ENCODE peak calls at places on chromosome 16, in eight cellular contexts. One of them, this sample, is unnamed. For H3K4me1, the result is how much of the 10 kb centered on the place peaks cover.

GRCh38 chr16:85401370-85401916 is 211.7 kb upstream of the GSE1 start:
- DNase-seq in uterus: no peak
- DNase-seq in mammary epithelial cell: no peak
- DNase-seq in GM23338: no peak
- DNase-seq in CD8-positive, alpha-beta T cell: no peak
- DNase-seq in A549: no peak
- DNase-seq in aorta: peak
- DNase-seq in heart right ventricle: no peak
- DNase-seq in this sample: no peak

GRCh38 chr16:58107228-58107627 is 22.0 kb downstream of the CFAP20 start:
- DNase-seq in uterus: no peak
- DNase-seq in mammary epithelial cell: no peak
- DNase-seq in GM23338: peak
- DNase-seq in CD8-positive, alpha-beta T cell: no peak
- DNase-seq in A549: no peak
- DNase-seq in aorta: no peak
- DNase-seq in heart right ventricle: no peak
- DNase-seq in this sample: no peak

GRCh38 chr16:8458481-8458880 is 131.8 kb downstream of the TMEM114 start:
- DNase-seq in uterus: no peak
- DNase-seq in mammary epithelial cell: no peak
- DNase-seq in GM23338: no peak
- DNase-seq in CD8-positive, alpha-beta T cell: no peak
- DNase-seq in A549: no peak
- DNase-seq in aorta: no peak
- DNase-seq in heart right ventricle: no peak
- DNase-seq in this sample: no peak

GRCh38 chr16:65178151-65178550 is 56.3 kb upstream of the CDH11 start:
- DNase-seq in uterus: no peak
- DNase-seq in mammary epithelial cell: no peak
- DNase-seq in GM23338: no peak
- DNase-seq in CD8-positive, alpha-beta T cell: no peak
- DNase-seq in A549: no peak
- DNase-seq in aorta: no peak
- DNase-seq in heart right ventricle: no peak
- DNase-seq in this sample: no peak

GRCh38 chr16:81261049-81261648 is 22.7 kb downstream of the BCO1 start:
- DNase-seq in uterus: no peak
- DNase-seq in mammary epithelial cell: no peak
- DNase-seq in GM23338: peak
- DNase-seq in CD8-positive, alpha-beta T cell: no peak
- DNase-seq in A549: peak
- DNase-seq in aorta: no peak
- DNase-seq in heart right ventricle: no peak
- DNase-seq in this sample: no peak

GRCh38 chr16:82660966-82661365 is 34.2 kb downstream of the CDH13 start:
- DNase-seq in uterus: no peak
- DNase-seq in mammary epithelial cell: no peak
- DNase-seq in GM23338: no peak
- DNase-seq in CD8-positive, alpha-beta T cell: no peak
- DNase-seq in A549: no peak
- DNase-seq in aorta: no peak
- DNase-seq in heart right ventricle: no peak
- DNase-seq in this sample: no peak

GRCh38 chr16:2154533-2155090 is 970 bp upstream of the TRAF7 start:
- DNase-seq in uterus: no peak
- DNase-seq in mammary epithelial cell: no peak
- DNase-seq in GM23338: peak
- DNase-seq in CD8-positive, alpha-beta T cell: no peak
- DNase-seq in A549: no peak
- DNase-seq in aorta: peak
- DNase-seq in heart right ventricle: no peak
- DNase-seq in this sample: no peak

GRCh38 chr16:68873635-68874471 is 30.5 kb downstream of the TANGO6 start:
- DNase-seq in uterus: no peak
- DNase-seq in mammary epithelial cell: no peak
- DNase-seq in GM23338: no peak
- DNase-seq in CD8-positive, alpha-beta T cell: no peak
- DNase-seq in A549: no peak
- DNase-seq in aorta: no peak
- DNase-seq in heart right ventricle: no peak
- DNase-seq in this sample: no peak

GRCh38 chr16:57509231-57509923 is 23.1 kb upstream of the DOK4 start:
- DNase-seq in uterus: no peak
- DNase-seq in mammary epithelial cell: no peak
- DNase-seq in GM23338: no peak
- DNase-seq in CD8-positive, alpha-beta T cell: no peak
- DNase-seq in A549: no peak
- DNase-seq in aorta: no peak
- DNase-seq in heart right ventricle: no peak
- DNase-seq in this sample: no peak

GRCh38 chr16:2675714-2676113 is 6.6 kb upstream of the KCTD5 start:
- DNase-seq in uterus: no peak
- DNase-seq in mammary epithelial cell: no peak
- DNase-seq in GM23338: no peak
- DNase-seq in CD8-positive, alpha-beta T cell: no peak
- DNase-seq in A549: no peak
- DNase-seq in aorta: peak
- DNase-seq in heart right ventricle: no peak
- DNase-seq in this sample: no peak

GRCh38 chr16:56360117-56361008 is 65.0 kb downstream of the AMFR start:
- DNase-seq in uterus: no peak
- DNase-seq in mammary epithelial cell: no peak
- DNase-seq in GM23338: no peak
- DNase-seq in CD8-positive, alpha-beta T cell: no peak
- DNase-seq in A549: no peak
- DNase-seq in aorta: no peak
- DNase-seq in heart right ventricle: no peak
- DNase-seq in this sample: no peak

GRCh38 chr16:56401482-56401881 is 23.9 kb downstream of the AMFR start:
- DNase-seq in uterus: no peak
- DNase-seq in mammary epithelial cell: peak
- DNase-seq in GM23338: peak
- DNase-seq in CD8-positive, alpha-beta T cell: no peak
- DNase-seq in A549: peak
- DNase-seq in aorta: no peak
- DNase-seq in heart right ventricle: no peak
- DNase-seq in this sample: no peak

GRCh38 chr16:56300901-56301351 is 109.6 kb downstream of the GNAO1 start:
- DNase-seq in uterus: no peak
- DNase-seq in mammary epithelial cell: no peak
- DNase-seq in GM23338: no peak
- DNase-seq in CD8-positive, alpha-beta T cell: no peak
- DNase-seq in A549: no peak
- DNase-seq in aorta: no peak
- DNase-seq in heart right ventricle: no peak
- DNase-seq in this sample: no peak

GRCh38 chr16:53922067-53922804 is 218.3 kb downstream of the FTO start:
- DNase-seq in uterus: no peak
- DNase-seq in mammary epithelial cell: no peak
- DNase-seq in GM23338: no peak
- DNase-seq in CD8-positive, alpha-beta T cell: no peak
- DNase-seq in A549: no peak
- DNase-seq in aorta: no peak
- DNase-seq in heart right ventricle: no peak
- DNase-seq in this sample: no peak

GRCh38 chr16:73464834-73465233 is 416.9 kb upstream of the ZFHX3 start:
- DNase-seq in uterus: no peak
- DNase-seq in mammary epithelial cell: no peak
- DNase-seq in GM23338: no peak
- DNase-seq in CD8-positive, alpha-beta T cell: no peak
- DNase-seq in A549: no peak
- DNase-seq in aorta: no peak
- DNase-seq in heart right ventricle: no peak
- DNase-seq in this sample: no peak

GRCh38 chr16:2474877-2475412 is at the start of gene TBC1D24:
- DNase-seq in uterus: peak
- DNase-seq in mammary epithelial cell: peak
- DNase-seq in GM23338: peak
- DNase-seq in CD8-positive, alpha-beta T cell: peak
- DNase-seq in A549: peak
- DNase-seq in aorta: peak
- DNase-seq in heart right ventricle: peak
- DNase-seq in this sample: peak

GRCh38 chr16:57109500-57110105 is 17.2 kb downstream of the CPNE2 start:
- DNase-seq in uterus: no peak
- DNase-seq in mammary epithelial cell: no peak
- DNase-seq in GM23338: no peak
- DNase-seq in CD8-positive, alpha-beta T cell: no peak
- DNase-seq in A549: no peak
- DNase-seq in aorta: no peak
- DNase-seq in heart right ventricle: no peak
- DNase-seq in this sample: no peak

GRCh38 chr16:57531635-57532220 is 4.6 kb downstream of the CCDC102A start:
- DNase-seq in uterus: peak
- DNase-seq in mammary epithelial cell: no peak
- DNase-seq in GM23338: no peak
- DNase-seq in CD8-positive, alpha-beta T cell: no peak
- DNase-seq in A549: no peak
- DNase-seq in aorta: peak
- DNase-seq in heart right ventricle: no peak
- DNase-seq in this sample: no peak

GRCh38 chr16:78478267-78478821 is 378.9 kb downstream of the WWOX start:
- DNase-seq in uterus: no peak
- DNase-seq in mammary epithelial cell: no peak
- DNase-seq in GM23338: peak
- DNase-seq in CD8-positive, alpha-beta T cell: no peak
- DNase-seq in A549: peak
- DNase-seq in aorta: no peak
- DNase-seq in heart right ventricle: no peak
- DNase-seq in this sample: no peak

GRCh38 chr16:81495321-81496234 is 51.0 kb downstream of the CMIP start:
- DNase-seq in uterus: no peak
- DNase-seq in mammary epithelial cell: no peak
- DNase-seq in GM23338: no peak
- DNase-seq in CD8-positive, alpha-beta T cell: no peak
- DNase-seq in A549: no peak
- DNase-seq in aorta: peak
- DNase-seq in heart right ventricle: peak
- DNase-seq in this sample: no peak

GRCh38 chr16:70746040-70746707 is 54.8 kb downstream of the VAC14 start:
- DNase-seq in uterus: peak
- DNase-seq in mammary epithelial cell: peak
- DNase-seq in GM23338: no peak
- DNase-seq in CD8-positive, alpha-beta T cell: no peak
- DNase-seq in A549: peak
- DNase-seq in aorta: peak
- DNase-seq in heart right ventricle: no peak
- DNase-seq in this sample: no peak

GRCh38 chr16:70743791-70744190 is 57.2 kb downstream of the VAC14 start:
- DNase-seq in uterus: no peak
- DNase-seq in mammary epithelial cell: no peak
- DNase-seq in GM23338: no peak
- DNase-seq in CD8-positive, alpha-beta T cell: no peak
- DNase-seq in A549: no peak
- DNase-seq in aorta: no peak
- DNase-seq in heart right ventricle: no peak
- DNase-seq in this sample: no peak

GRCh38 chr16:70744366-70744765 is 56.6 kb downstream of the VAC14 start:
- DNase-seq in uterus: no peak
- DNase-seq in mammary epithelial cell: no peak
- DNase-seq in GM23338: no peak
- DNase-seq in CD8-positive, alpha-beta T cell: no peak
- DNase-seq in A549: no peak
- DNase-seq in aorta: no peak
- DNase-seq in heart right ventricle: no peak
- DNase-seq in this sample: no peak

GRCh38 chr16:70746708-70747424 is 54.1 kb downstream of the VAC14 start:
- DNase-seq in uterus: peak
- DNase-seq in mammary epithelial cell: peak
- DNase-seq in GM23338: no peak
- DNase-seq in CD8-positive, alpha-beta T cell: no peak
- DNase-seq in A549: peak
- DNase-seq in aorta: peak
- DNase-seq in heart right ventricle: peak
- DNase-seq in this sample: no peak

GRCh38 chr16:70745536-70746025 is 55.4 kb downstream of the VAC14 start:
- DNase-seq in uterus: no peak
- DNase-seq in mammary epithelial cell: no peak
- DNase-seq in GM23338: no peak
- DNase-seq in CD8-positive, alpha-beta T cell: no peak
- DNase-seq in A549: no peak
- DNase-seq in aorta: no peak
- DNase-seq in heart right ventricle: no peak
- DNase-seq in this sample: no peak
- H3K4me1 ChIP-seq in uterus: under half
- H3K4me1 ChIP-seq in mammary epithelial cell: under half
- H3K4me1 ChIP-seq in GM23338: under half
- H3K4me1 ChIP-seq in CD8-positive, alpha-beta T cell: under half
- H3K4me1 ChIP-seq in A549: half or more
- H3K4me1 ChIP-seq in aorta: under half
- H3K4me1 ChIP-seq in heart right ventricle: under half
- H3K4me1 ChIP-seq in this sample: under half

GRCh38 chr16:27304102-27304501 is 9.7 kb upstream of the IL4R start:
- DNase-seq in uterus: no peak
- DNase-seq in mammary epithelial cell: no peak
- DNase-seq in GM23338: no peak
- DNase-seq in CD8-positive, alpha-beta T cell: no peak
- DNase-seq in A549: no peak
- DNase-seq in aorta: no peak
- DNase-seq in heart right ventricle: no peak
- DNase-seq in this sample: no peak
- H3K27ac ChIP-seq in uterus: no peak
- H3K27ac ChIP-seq in mammary epithelial cell: no peak
- H3K27ac ChIP-seq in GM23338: no peak
- H3K27ac ChIP-seq in CD8-positive, alpha-beta T cell: no peak
- H3K27ac ChIP-seq in A549: no peak
- H3K27ac ChIP-seq in aorta: no peak
- H3K27ac ChIP-seq in heart right ventricle: no peak
- H3K27ac ChIP-seq in this sample: no peak

DNA sequence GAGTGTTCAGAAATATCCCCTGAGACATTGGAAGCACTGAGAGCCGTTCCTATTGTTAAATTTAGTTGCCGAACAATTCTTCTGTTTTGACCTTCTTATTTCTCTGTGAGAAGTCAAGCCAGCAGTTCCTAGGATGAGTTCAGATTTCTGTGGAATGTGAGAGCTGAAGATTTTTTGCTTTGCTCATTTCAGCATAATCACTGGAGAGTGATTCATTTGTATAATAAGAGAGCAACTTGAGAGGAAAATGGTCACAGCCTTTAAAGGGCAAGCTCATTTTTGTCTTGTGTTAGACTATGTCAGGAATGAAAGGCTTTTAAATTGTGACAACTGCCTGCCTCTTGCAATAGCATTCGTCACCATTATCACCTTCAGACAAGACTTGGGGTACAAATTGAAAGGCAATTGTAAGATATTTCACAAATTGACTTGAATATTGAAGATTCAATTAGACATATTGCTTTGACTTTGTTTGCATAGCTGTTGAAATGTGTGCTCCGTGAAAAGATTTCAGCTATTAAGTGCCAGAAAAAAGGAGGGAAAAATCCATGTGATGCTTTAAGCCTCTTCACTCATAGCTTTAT is 900.0 kb upstream of the GOT2 start:
- DNase-seq in uterus: no peak
- DNase-seq in mammary epithelial cell: peak
- DNase-seq in GM23338: no peak
- DNase-seq in CD8-positive, alpha-beta T cell: no peak
- DNase-seq in A549: peak
- DNase-seq in aorta: no peak
- DNase-seq in heart right ventricle: no peak
- DNase-seq in this sample: no peak
- H3K4me1 ChIP-seq in uterus: under half
- H3K4me1 ChIP-seq in mammary epithelial cell: under half
- H3K4me1 ChIP-seq in GM23338: under half
- H3K4me1 ChIP-seq in CD8-positive, alpha-beta T cell: under half
- H3K4me1 ChIP-seq in A549: under half
- H3K4me1 ChIP-seq in aorta: under half
- H3K4me1 ChIP-seq in heart right ventricle: under half
- H3K4me1 ChIP-seq in this sample: under half

GRCh38 chr16:75292691-75293090 is 41.3 kb upstream of the BCAR1 start:
- DNase-seq in uterus: no peak
- DNase-seq in mammary epithelial cell: peak
- DNase-seq in GM23338: no peak
- DNase-seq in CD8-positive, alpha-beta T cell: no peak
- DNase-seq in A549: no peak
- DNase-seq in aorta: no peak
- DNase-seq in heart right ventricle: no peak
- DNase-seq in this sample: no peak
- H3K27ac ChIP-seq in uterus: no peak
- H3K27ac ChIP-seq in mammary epithelial cell: no peak
- H3K27ac ChIP-seq in GM23338: no peak
- H3K27ac ChIP-seq in CD8-positive, alpha-beta T cell: no peak
- H3K27ac ChIP-seq in A549: no peak
- H3K27ac ChIP-seq in aorta: no peak
- H3K27ac ChIP-seq in heart right ventricle: no peak
- H3K27ac ChIP-seq in this sample: no peak